ENCODE peak calls at places on chromosome 6, in nine cellular contexts. One of them, this sample, is unnamed.
A peak's percentile ranks its signal among the peaks of the same experiment; 100 is the strongest.

GRCh38 chr6:39664173-39664572 is 61.0 kb downstream of the KIF6 start:
- DNase-seq in sigmoid colon: no peak
- DNase-seq in fibroblast of mammary gland: no peak
- DNase-seq in HFFc6: no peak
- DNase-seq in AG09319: no peak
- DNase-seq in KG1: no peak
- DNase-seq in endothelial cell of umbilical vein: no peak
- DNase-seq in activated CD4-positive, alpha-beta T cell treated with anti-CD3 and anti-CD28 coated beads for 1 hour: no peak
- DNase-seq in Caki2: no peak
- DNase-seq in this sample: no peak

GRCh38 chr6:37074053-37074827 is 68.8 kb downstream of the FGD2 start:
- DNase-seq in sigmoid colon: peak; percentile 83
- DNase-seq in fibroblast of mammary gland: peak; percentile 95
- DNase-seq in HFFc6: no peak
- DNase-seq in AG09319: no peak
- DNase-seq in KG1: no peak
- DNase-seq in endothelial cell of umbilical vein: no peak
- DNase-seq in activated CD4-positive, alpha-beta T cell treated with anti-CD3 and anti-CD28 coated beads for 1 hour: no peak
- DNase-seq in Caki2: no peak
- DNase-seq in this sample: no peak

GRCh38 chr6:25369450-25370086 is 90.4 kb downstream of the CARMIL1 start:
- DNase-seq in sigmoid colon: no peak
- DNase-seq in fibroblast of mammary gland: peak; percentile 15
- DNase-seq in HFFc6: no peak
- DNase-seq in AG09319: no peak
- DNase-seq in KG1: no peak
- DNase-seq in endothelial cell of umbilical vein: no peak
- DNase-seq in activated CD4-positive, alpha-beta T cell treated with anti-CD3 and anti-CD28 coated beads for 1 hour: no peak
- DNase-seq in Caki2: peak; percentile 37
- DNase-seq in this sample: no peak

GRCh38 chr6:150334790-150335783 is 33.7 kb upstream of the IYD start:
- DNase-seq in sigmoid colon: no peak
- DNase-seq in fibroblast of mammary gland: peak; percentile 85
- DNase-seq in HFFc6: peak; percentile 68
- DNase-seq in AG09319: peak; percentile 36
- DNase-seq in KG1: no peak
- DNase-seq in endothelial cell of umbilical vein: peak; percentile 65
- DNase-seq in activated CD4-positive, alpha-beta T cell treated with anti-CD3 and anti-CD28 coated beads for 1 hour: no peak
- DNase-seq in Caki2: peak; percentile 48
- DNase-seq in this sample: no peak

GRCh38 chr6:113857565-113858066 is 471 bp downstream of the MARCKS start:
- DNase-seq in sigmoid colon: no peak
- DNase-seq in fibroblast of mammary gland: no peak
- DNase-seq in HFFc6: no peak
- DNase-seq in AG09319: no peak
- DNase-seq in KG1: no peak
- DNase-seq in endothelial cell of umbilical vein: no peak
- DNase-seq in activated CD4-positive, alpha-beta T cell treated with anti-CD3 and anti-CD28 coated beads for 1 hour: no peak
- DNase-seq in Caki2: no peak
- DNase-seq in this sample: no peak

GRCh38 chr6:99822741-99823512 is 171.1 kb downstream of the MCHR2 start:
- DNase-seq in sigmoid colon: no peak
- DNase-seq in fibroblast of mammary gland: peak; percentile 76
- DNase-seq in HFFc6: peak; percentile 85
- DNase-seq in AG09319: peak; percentile 11
- DNase-seq in KG1: no peak
- DNase-seq in endothelial cell of umbilical vein: peak; percentile 49
- DNase-seq in activated CD4-positive, alpha-beta T cell treated with anti-CD3 and anti-CD28 coated beads for 1 hour: no peak
- DNase-seq in Caki2: peak; percentile 55
- DNase-seq in this sample: no peak

GRCh38 chr6:105507811-105508210 is 104.9 kb upstream of the PREP start:
- DNase-seq in sigmoid colon: no peak
- DNase-seq in fibroblast of mammary gland: no peak
- DNase-seq in HFFc6: no peak
- DNase-seq in AG09319: no peak
- DNase-seq in KG1: no peak
- DNase-seq in endothelial cell of umbilical vein: no peak
- DNase-seq in activated CD4-positive, alpha-beta T cell treated with anti-CD3 and anti-CD28 coated beads for 1 hour: no peak
- DNase-seq in Caki2: no peak
- DNase-seq in this sample: no peak

GRCh38 chr6:125749864-125750691 is 646 bp downstream of the HEY2 start:
- DNase-seq in sigmoid colon: no peak
- DNase-seq in fibroblast of mammary gland: no peak
- DNase-seq in HFFc6: no peak
- DNase-seq in AG09319: no peak
- DNase-seq in KG1: no peak
- DNase-seq in endothelial cell of umbilical vein: no peak
- DNase-seq in activated CD4-positive, alpha-beta T cell treated with anti-CD3 and anti-CD28 coated beads for 1 hour: no peak
- DNase-seq in Caki2: no peak
- DNase-seq in this sample: no peak

GRCh38 chr6:43496370-43497128 is 13.6 kb downstream of the LRRC73 start:
- DNase-seq in sigmoid colon: no peak
- DNase-seq in fibroblast of mammary gland: peak; percentile 62
- DNase-seq in HFFc6: peak; percentile 73
- DNase-seq in AG09319: no peak
- DNase-seq in KG1: no peak
- DNase-seq in endothelial cell of umbilical vein: peak; percentile 27
- DNase-seq in activated CD4-positive, alpha-beta T cell treated with anti-CD3 and anti-CD28 coated beads for 1 hour: no peak
- DNase-seq in Caki2: no peak
- DNase-seq in this sample: no peak

GRCh38 chr6:108497883-108498282 is 62.8 kb upstream of the FOXO3 start:
- DNase-seq in sigmoid colon: no peak
- DNase-seq in fibroblast of mammary gland: peak; percentile 59
- DNase-seq in HFFc6: peak; percentile 37
- DNase-seq in AG09319: no peak
- DNase-seq in KG1: no peak
- DNase-seq in endothelial cell of umbilical vein: peak; percentile 59
- DNase-seq in activated CD4-positive, alpha-beta T cell treated with anti-CD3 and anti-CD28 coated beads for 1 hour: no peak
- DNase-seq in Caki2: no peak
- DNase-seq in this sample: no peak

GRCh38 chr6:10771371-10771894 is 23.8 kb downstream of the TMEM14B start:
- DNase-seq in sigmoid colon: no peak
- DNase-seq in fibroblast of mammary gland: no peak
- DNase-seq in HFFc6: no peak
- DNase-seq in AG09319: no peak
- DNase-seq in KG1: no peak
- DNase-seq in endothelial cell of umbilical vein: no peak
- DNase-seq in activated CD4-positive, alpha-beta T cell treated with anti-CD3 and anti-CD28 coated beads for 1 hour: no peak
- DNase-seq in Caki2: no peak
- DNase-seq in this sample: no peak

GRCh38 chr6:45911691-45912090 is 104.0 kb downstream of the CLIC5 start:
- DNase-seq in sigmoid colon: no peak
- DNase-seq in fibroblast of mammary gland: no peak
- DNase-seq in HFFc6: no peak
- DNase-seq in AG09319: no peak
- DNase-seq in KG1: no peak
- DNase-seq in endothelial cell of umbilical vein: no peak
- DNase-seq in activated CD4-positive, alpha-beta T cell treated with anti-CD3 and anti-CD28 coated beads for 1 hour: no peak
- DNase-seq in Caki2: no peak
- DNase-seq in this sample: no peak

GRCh38 chr6:119484598-119484997 is 135.0 kb upstream of the MAN1A1 start:
- DNase-seq in sigmoid colon: no peak
- DNase-seq in fibroblast of mammary gland: peak; percentile 98
- DNase-seq in HFFc6: peak; percentile 59
- DNase-seq in AG09319: peak; percentile 45
- DNase-seq in KG1: no peak
- DNase-seq in endothelial cell of umbilical vein: no peak
- DNase-seq in activated CD4-positive, alpha-beta T cell treated with anti-CD3 and anti-CD28 coated beads for 1 hour: no peak
- DNase-seq in Caki2: no peak
- DNase-seq in this sample: no peak

GRCh38 chr6:131683479-131683878 is 17.7 kb downstream of the OR2A4 start:
- DNase-seq in sigmoid colon: no peak
- DNase-seq in fibroblast of mammary gland: no peak
- DNase-seq in HFFc6: no peak
- DNase-seq in AG09319: no peak
- DNase-seq in KG1: no peak
- DNase-seq in endothelial cell of umbilical vein: no peak
- DNase-seq in activated CD4-positive, alpha-beta T cell treated with anti-CD3 and anti-CD28 coated beads for 1 hour: no peak
- DNase-seq in Caki2: no peak
- DNase-seq in this sample: no peak

GRCh38 chr6:13331516-13332348 is 3.4 kb upstream of the TBC1D7 start:
- DNase-seq in sigmoid colon: no peak
- DNase-seq in fibroblast of mammary gland: peak; percentile 44
- DNase-seq in HFFc6: peak; percentile 28
- DNase-seq in AG09319: no peak
- DNase-seq in KG1: peak; percentile 45
- DNase-seq in endothelial cell of umbilical vein: peak; percentile 57
- DNase-seq in activated CD4-positive, alpha-beta T cell treated with anti-CD3 and anti-CD28 coated beads for 1 hour: no peak
- DNase-seq in Caki2: peak; percentile 42
- DNase-seq in this sample: no peak

GRCh38 chr6:7909323-7910276 is 988 bp downstream of the TXNDC5 start:
- DNase-seq in sigmoid colon: no peak
- DNase-seq in fibroblast of mammary gland: peak; percentile 32
- DNase-seq in HFFc6: peak; percentile 4
- DNase-seq in AG09319: no peak
- DNase-seq in KG1: peak; percentile 24
- DNase-seq in endothelial cell of umbilical vein: peak; percentile 84
- DNase-seq in activated CD4-positive, alpha-beta T cell treated with anti-CD3 and anti-CD28 coated beads for 1 hour: no peak
- DNase-seq in Caki2: peak; percentile 69
- DNase-seq in this sample: no peak

GRCh38 chr6:107621216-107621940 is 131.5 kb downstream of the SOBP start:
- DNase-seq in sigmoid colon: no peak
- DNase-seq in fibroblast of mammary gland: no peak
- DNase-seq in HFFc6: no peak
- DNase-seq in AG09319: no peak
- DNase-seq in KG1: no peak
- DNase-seq in endothelial cell of umbilical vein: no peak
- DNase-seq in activated CD4-positive, alpha-beta T cell treated with anti-CD3 and anti-CD28 coated beads for 1 hour: no peak
- DNase-seq in Caki2: no peak
- DNase-seq in this sample: no peak

This sample was measured in CD14-positive monocyte.